ENCODE peak calls at places on chromosomes 1 and 21, in six cellular contexts. V, X, L, H, Q and F are unnamed samples.

GRCh38 chr1:205456868-205457724 is 1.3 kb upstream of the BLACAT1 start:
- DNase-seq in X (no peak), Q (peak), L (no peak), H (no peak), V (no peak), F (no peak)

GRCh38 chr1:213898684-213899083 is 89.1 kb upstream of the PROX1 start:
- DNase-seq in X (no peak), L (no peak), H (no peak), V (no peak), Q (no peak), F (no peak)

GRCh38 chr21:16773206-16773605 is 739.6 kb upstream of the CXADR start:
- DNase-seq in V (no peak), Q (no peak), H (peak), X (no peak), L (peak), F (no peak)

GRCh38 chr1:98496246-98496995 is 165.1 kb upstream of the SNX7 start:
- DNase-seq in V (no peak), X (no peak), L (peak), H (no peak), Q (no peak), F (no peak)

GRCh38 chr1:75643460-75643859 is 32.5 kb upstream of the SLC44A5 start:
- DNase-seq in L (no peak), H (peak), X (no peak), Q (no peak), V (no peak), F (no peak)

GRCh38 chr1:110786802-110787327 is 86.1 kb upstream of the CD53 start:
- DNase-seq in V (no peak), Q (no peak), H (no peak), L (no peak), X (no peak), F (no peak)

GRCh38 chr1:55321947-55322346 is 106.8 kb upstream of the USP24 start:
- DNase-seq in H (no peak), X (no peak), V (no peak), Q (no peak), L (peak), F (no peak)

GRCh38 chr1:186739515-186739914 is 59.3 kb upstream of the PTGS2 start:
- DNase-seq in V (no peak), Q (no peak), H (no peak), L (no peak), X (no peak), F (no peak)

GRCh38 chr1:198776602-198777029 is 137.8 kb downstream of the PTPRC start:
- DNase-seq in L (peak), V (no peak), X (peak), Q (no peak), H (peak), F (no peak)

GRCh38 chr1:168372307-168372706 is 91.6 kb downstream of the TBX19 start:
- DNase-seq in X (no peak), H (no peak), L (no peak), V (no peak), Q (peak), F (no peak)

GRCh38 chr21:36229181-36229580 is 72.6 kb downstream of the DOP1B start:
- DNase-seq in Q (no peak), V (no peak), L (no peak), H (no peak), X (no peak), F (no peak)

GRCh38 chr1:84375965-84376910 is 22.0 kb upstream of the DNASE2B start:
- DNase-seq in L (no peak), H (no peak), V (no peak), Q (no peak), X (no peak), F (no peak)

GRCh38 chr1:34759472-34760357 is at the start of gene GJB4:
- DNase-seq in L (no peak), V (no peak), H (no peak), Q (no peak), X (no peak), F (no peak)

GRCh38 chr1:211375286-211375818 is 48.7 kb downstream of the TRAF5 start:
- DNase-seq in Q (no peak), X (no peak), V (no peak), H (no peak), L (no peak), F (no peak)

GRCh38 chr1:46611691-46612221 is 4.9 kb downstream of the MOB3C start:
- DNase-seq in H (no peak), V (no peak), Q (no peak), L (peak), X (no peak), F (no peak)

GRCh38 chr1:203103201-203103600 is 17.4 kb upstream of the MYOG start:
- DNase-seq in Q (no peak), H (no peak), V (no peak), L (no peak), X (no peak), F (no peak)

GRCh38 chr1:84869750-84870149 is 23.3 kb downstream of the LPAR3 start:
- DNase-seq in V (no peak), X (no peak), L (peak), Q (no peak), H (peak), F (no peak)

GRCh38 chr21:31780944-31781343 is 49.0 kb upstream of the SCAF4 start:
- DNase-seq in H (no peak), V (no peak), Q (no peak), X (no peak), L (no peak), F (no peak)

GRCh38 chr1:180097319-180097605 is 57.4 kb upstream of the QSOX1 start:
- DNase-seq in V (no peak), Q (no peak), L (no peak), H (no peak), X (no peak), F (no peak)

GRCh38 chr1:182135946-182136345 is 74.4 kb upstream of the ZNF648 start:
- DNase-seq in H (no peak), L (no peak), V (no peak), X (no peak), Q (no peak), F (no peak)

GRCh38 chr1:187054862-187055757 is 226.4 kb downstream of the PLA2G4A start:
- DNase-seq in Q (no peak), X (no peak), H (no peak), L (no peak), V (no peak), F (no peak)

GRCh38 chr1:200429221-200429751 is 19.4 kb upstream of the ZNF281 start:
- DNase-seq in L (peak), Q (no peak), X (no peak), H (peak), V (no peak), F (no peak)

GRCh38 chr21:45994086-45994661 is 12.6 kb downstream of the COL6A1 start:
- DNase-seq in L (no peak), V (peak), X (no peak), H (no peak), Q (no peak), F (no peak)

GRCh38 chr1:223006794-223007193 is 136.3 kb downstream of the TLR5 start:
- DNase-seq in X (no peak), Q (no peak), H (no peak), V (no peak), L (no peak), F (no peak)

GRCh38 chr21:15327637-15328265 is 263.0 kb upstream of the NRIP1 start:
- DNase-seq in V (no peak), Q (no peak), H (no peak), X (no peak), L (no peak), F (no peak)

GRCh38 chr1:40530735-40531380 is 579 bp upstream of the ZNF684 start:
- DNase-seq in Q (no peak), H (peak), X (peak), V (no peak), L (no peak), F (no peak)

GRCh38 chr1:75053207-75053606 is 81.0 kb upstream of the LHX8 start:
- DNase-seq in H (no peak), X (no peak), L (no peak), V (no peak), Q (no peak), F (no peak)

GRCh38 chr1:84143796-84144565 is at the start of gene PRKACB:
- DNase-seq in L (peak), Q (no peak), V (no peak), H (peak), X (peak), F (no peak)

GRCh38 chr1:27891196-27891889 is 19.0 kb downstream of the THEMIS2 start:
- DNase-seq in Q (no peak), V (no peak), H (no peak), X (peak), L (no peak), F (peak)

GRCh38 chr1:10161541-10162290 is 48.7 kb upstream of the KIF1B start:
- DNase-seq in X (no peak), L (no peak), Q (no peak), V (no peak), H (no peak), F (no peak)

GRCh38 chr1:13619909-13620308 is 36.3 kb downstream of the PDPN start:
- DNase-seq in X (no peak), L (no peak), Q (no peak), V (no peak), H (peak), F (no peak)

GRCh38 chr1:24855474-24855873 is 74.6 kb downstream of the RUNX3 start:
- DNase-seq in X (no peak), H (no peak), V (no peak), L (no peak), Q (no peak), F (no peak)

GRCh38 chr1:79090985-79091384 is 84.5 kb upstream of the ADGRL4 start:
- DNase-seq in H (no peak), Q (no peak), L (no peak), X (no peak), V (no peak), F (no peak)
- TF ChIP-seq CTCF in H (no peak), Q (no peak), L (no peak), X (no peak), V (no peak), F (no peak)

DNA sequence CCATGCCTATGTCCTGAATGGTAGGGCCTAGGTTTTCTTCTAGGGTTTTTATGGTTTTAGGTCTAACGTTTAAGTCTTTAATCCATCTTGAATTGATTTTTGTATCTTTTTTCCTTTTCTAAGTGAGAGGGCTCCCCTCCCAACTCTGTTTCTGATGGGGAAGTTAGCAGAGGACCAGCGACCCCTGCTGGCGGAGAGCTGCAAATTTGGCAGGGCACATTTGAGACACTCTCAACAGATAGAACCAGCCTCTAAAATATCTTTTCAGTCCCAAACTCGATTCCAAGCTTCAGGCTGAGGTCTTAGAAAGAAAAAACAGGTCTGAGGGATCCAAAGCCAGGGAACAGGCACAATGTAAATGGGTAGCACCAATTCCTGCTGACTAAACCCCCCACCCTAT is 32.5 kb downstream of the LRRC3 start:
- DNase-seq in V (no peak), L (peak), Q (peak), H (peak), X (no peak), F (peak)
- TF ChIP-seq CTCF in V (no peak), L (peak), Q (peak), H (peak), X (peak), F (peak)

DNA sequence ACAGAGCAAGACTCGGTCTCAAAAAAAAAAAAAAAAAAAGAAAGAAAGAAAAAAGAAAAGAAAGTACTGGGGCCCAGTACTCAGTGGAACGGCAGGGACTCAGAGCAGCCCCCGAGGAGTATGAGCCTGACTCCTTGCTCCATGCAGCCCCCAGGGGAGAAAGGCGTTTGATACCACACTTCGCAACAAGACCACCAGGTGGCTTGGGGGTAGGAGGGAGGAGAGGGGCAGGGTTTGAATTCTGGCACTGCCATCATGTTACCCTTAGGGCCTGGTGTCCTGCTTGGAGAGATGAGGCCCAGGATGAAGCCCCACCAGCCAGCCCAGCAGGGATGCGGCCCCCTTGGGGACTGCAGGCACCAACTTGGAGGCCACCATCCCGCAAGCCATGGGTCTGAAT is 321.3 kb upstream of the VAMP3 start:
- DNase-seq in X (no peak), H (no peak), Q (no peak), V (no peak), L (no peak), F (no peak)
- TF ChIP-seq CTCF in X (no peak), H (no peak), Q (peak), V (no peak), L (peak), F (no peak)

GRCh38 chr1:245777752-245778151 is 623.0 kb downstream of the KIF26B start:
- DNase-seq in X (no peak), V (no peak), L (no peak), Q (no peak), H (no peak), F (no peak)

GRCh38 chr1:245785433-245785832 is 630.6 kb downstream of the KIF26B start:
- DNase-seq in L (no peak), V (no peak), X (no peak), H (no peak), Q (no peak), F (no peak)

GRCh38 chr1:245779797-245780529 is 625.2 kb downstream of the KIF26B start:
- DNase-seq in H (no peak), V (no peak), X (no peak), Q (peak), L (no peak), F (no peak)
- TF ChIP-seq CTCF in H (peak), V (no peak), X (no peak), Q (peak), L (peak), F (no peak)

DNA sequence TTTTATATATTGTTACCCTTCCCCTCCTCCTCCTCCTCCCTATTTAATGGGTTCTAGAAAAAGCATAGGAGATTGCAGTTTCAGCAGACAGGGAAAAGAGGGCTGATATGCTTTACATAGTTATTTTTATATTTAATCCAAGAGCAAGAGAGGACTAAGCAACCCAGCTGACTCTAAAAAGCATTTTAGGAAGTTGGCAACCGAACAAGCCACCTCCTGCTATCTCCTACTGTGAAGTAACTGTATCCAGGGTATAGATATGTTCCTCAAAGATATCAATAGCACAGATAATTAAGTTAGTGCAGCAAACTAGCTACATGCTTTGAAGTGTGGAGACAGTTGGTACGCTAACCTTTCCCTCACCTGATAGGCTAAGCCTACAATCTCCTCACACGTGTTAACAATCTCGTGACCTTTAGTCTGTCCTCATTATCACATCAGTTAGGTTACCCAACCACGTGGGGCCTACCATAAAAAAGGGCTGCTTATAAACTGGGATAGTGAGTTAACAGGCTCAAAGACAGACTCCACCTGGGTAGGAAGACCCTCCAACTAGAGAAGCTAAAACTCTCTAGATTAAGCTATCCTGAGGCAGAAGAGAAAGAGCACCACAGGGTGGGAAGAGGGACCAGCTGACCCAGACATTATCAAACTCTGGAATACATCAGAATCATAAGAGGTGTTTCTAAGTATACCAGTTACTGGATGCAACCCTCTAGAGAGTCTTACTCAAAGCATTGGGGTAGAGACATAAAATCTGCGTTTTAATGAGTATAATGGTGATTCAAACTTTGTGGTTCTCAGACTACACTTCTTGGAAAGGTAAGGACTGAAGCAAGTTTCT is 340.1 kb upstream of the ESRRG start:
- DNase-seq in X (no peak), L (no peak), H (no peak), Q (no peak), V (no peak), F (no peak)
- TF ChIP-seq CTCF in X (no peak), L (no peak), H (no peak), Q (no peak), V (no peak), F (no peak)

GRCh38 chr1:8344893-8345507 is 27.1 kb downstream of the SLC45A1 start:
- DNase-seq in Q (no peak), L (no peak), H (no peak), X (no peak), V (no peak), F (no peak)

GRCh38 chr1:8343044-8343443 is 25.1 kb downstream of the SLC45A1 start:
- DNase-seq in Q (no peak), V (no peak), L (no peak), H (no peak), X (no peak), F (no peak)

GRCh38 chr1:8343464-8344001 is 25.6 kb downstream of the SLC45A1 start:
- DNase-seq in L (peak), Q (no peak), X (no peak), H (peak), V (peak), F (no peak)

GRCh38 chr1:8340456-8340855 is 22.5 kb downstream of the SLC45A1 start:
- DNase-seq in Q (no peak), H (no peak), X (no peak), L (no peak), V (no peak), F (no peak)

DNA sequence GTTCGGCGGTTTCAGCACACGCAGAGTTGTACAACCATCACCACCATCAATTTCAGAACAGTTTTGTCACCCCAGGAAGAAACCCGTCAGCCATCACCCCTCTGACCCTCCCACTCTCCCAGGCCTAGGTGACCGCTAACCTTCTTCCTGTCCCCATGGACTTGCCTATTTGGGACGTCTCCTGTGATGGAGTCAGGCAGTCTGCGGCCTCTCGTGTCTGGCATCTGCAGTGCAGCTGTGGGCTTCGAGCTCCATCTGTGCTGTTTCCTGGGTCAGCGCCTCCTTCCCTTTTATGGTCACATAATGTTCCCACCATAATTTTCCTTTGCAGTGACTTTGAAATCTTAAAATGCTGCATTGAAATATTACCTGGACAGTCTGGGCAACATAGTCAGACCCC is 24.4 kb downstream of the SLC45A1 start:
- DNase-seq in Q (no peak), H (no peak), L (peak), V (no peak), X (no peak), F (no peak)
- TF ChIP-seq CTCF in Q (peak), H (peak), L (peak), V (no peak), X (no peak), F (no peak)

GRCh38 chr1:151175910-151176309 is at the start of gene TMOD4:
- DNase-seq in Q (peak), X (no peak), H (peak), V (no peak), L (no peak), F (no peak)
- TF ChIP-seq CTCF in Q (peak), X (peak), H (peak), V (peak), L (peak), F (peak)

DNA sequence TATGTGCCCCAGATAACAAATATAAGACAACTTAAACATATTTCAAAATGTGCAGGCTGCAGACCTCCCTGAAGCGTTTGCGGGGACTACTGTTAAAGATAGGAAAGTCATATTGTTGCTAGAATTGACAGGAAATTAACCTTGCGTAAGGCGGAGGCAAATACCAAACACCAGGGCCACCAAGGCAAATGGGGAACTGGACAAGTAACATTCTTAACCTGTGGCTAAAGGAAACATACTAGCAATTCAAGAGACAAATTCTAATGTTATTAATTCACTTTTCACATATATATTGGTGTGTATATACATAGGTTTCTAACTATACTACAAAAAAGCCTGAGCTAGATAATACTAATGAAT is 6.8 kb downstream of the HAPLN2 start:
- DNase-seq in H (no peak), Q (no peak), X (no peak), V (no peak), L (no peak), F (no peak)
- TF ChIP-seq CTCF in H (no peak), Q (no peak), X (no peak), V (peak), L (peak), F (peak)